ENCODE peak calls at places on chromosomes 6 and 20, in four cellular contexts. O, I, R and E are unnamed samples.

GRCh38 chr6:14066782-14067406 is 50.7 kb upstream of the CD83 start:
- DNase-seq in R (peak), I (peak), O (no peak), E (peak)

GRCh38 chr6:95364016-95364604 is 213.2 kb upstream of the MANEA start:
- DNase-seq in R (no peak), O (no peak), I (peak), E (no peak)

GRCh38 chr20:52682271-52682670 is 289.9 kb upstream of the TSHZ2 start:
- DNase-seq in O (no peak), R (no peak), I (no peak), E (no peak)

GRCh38 chr6:44977406-44977740 is 350.8 kb upstream of the RUNX2 start:
- DNase-seq in O (no peak), R (no peak), I (no peak), E (no peak)

GRCh38 chr6:106098383-106099234 is 12.5 kb downstream of the PRDM1 start:
- DNase-seq in O (no peak), R (no peak), I (no peak), E (peak)

GRCh38 chr20:40265872-40266533 is 423.0 kb downstream of the MAFB start:
- DNase-seq in O (no peak), R (peak), I (peak), E (no peak)

GRCh38 chr6:5996701-5997419 is 9.9 kb downstream of the NRN1 start:
- DNase-seq in R (no peak), O (no peak), I (peak), E (no peak)

GRCh38 chr20:16393297-16393696 is 180.0 kb downstream of the KIF16B start:
- DNase-seq in R (no peak), O (no peak), I (no peak), E (no peak)

GRCh38 chr20:58483051-58483450 is 32.1 kb downstream of the APCDD1L start:
- DNase-seq in I (no peak), O (no peak), R (no peak), E (no peak)

GRCh38 chr20:63006611-63007471 is at the start of gene BHLHE23:
- DNase-seq in R (no peak), I (peak), O (no peak), E (no peak)

GRCh38 chr20:22561965-22562581 is 22.3 kb downstream of the FOXA2 start:
- DNase-seq in O (no peak), R (no peak), I (no peak), E (no peak)

GRCh38 chr20:63964412-63964811 is 5.3 kb downstream of the ZNF512B start:
- DNase-seq in R (no peak), I (no peak), O (no peak), E (no peak)

GRCh38 chr20:58870293-58871014 is 17.9 kb downstream of the GNAS start:
- DNase-seq in R (peak), O (peak), I (peak), E (peak)

GRCh38 chr6:97443408-97444080 is 160.5 kb upstream of the MMS22L start:
- DNase-seq in O (no peak), R (no peak), I (no peak), E (no peak)

GRCh38 chr6:106510090-106510970 is 119.0 kb downstream of the RTN4IP1 start:
- DNase-seq in O (peak), R (no peak), I (peak), E (peak)

GRCh38 chr20:61597996-61598395 is 345.9 kb downstream of the CDH4 start:
- DNase-seq in O (no peak), I (no peak), R (no peak), E (no peak)

GRCh38 chr6:151592449-151593169 is 98.8 kb downstream of the CCDC170 start:
- DNase-seq in R (no peak), I (no peak), O (no peak), E (no peak)

GRCh38 chr20:11511816-11512215 is 405.9 kb upstream of the BTBD3 start:
- DNase-seq in O (no peak), I (peak), R (no peak), E (no peak)